ENCODE peak calls at places on chromosomes 13 and 19, in eight cellular contexts. N, F, Y, Q, H, W, I and B are unnamed samples.

GRCh38 chr13:23428183-23428528 is 5.3 kb downstream of the SACS start:
- DNase-seq in F (no peak), N (no peak), Q (no peak), W (no peak), I (no peak), Y (no peak), H (no peak), B (no peak)

GRCh38 chr13:100875392-100876043 is 200.9 kb upstream of the TMTC4 start:
- DNase-seq in W (no peak), I (no peak), F (no peak), H (no peak), N (no peak), Q (no peak), Y (no peak), B (no peak)

GRCh38 chr19:39321832-39322176 is 1.1 kb upstream of the LRFN1 start:
- DNase-seq in Q (no peak), W (no peak), I (no peak), H (no peak), Y (no peak), F (no peak), N (no peak), B (no peak)

GRCh38 chr19:41734585-41734984 is 20.7 kb upstream of the CEACAM6 start:
- DNase-seq in I (no peak), H (no peak), Y (peak; percentile 87), N (no peak), Q (no peak), W (peak; percentile 87), F (no peak), B (peak; percentile 68)

GRCh38 chr19:50415661-50416033 is 3.1 kb upstream of the SPIB start:
- DNase-seq in I (no peak), Q (no peak), F (no peak), Y (peak; percentile 50), H (peak; percentile 85), N (no peak), W (peak; percentile 80), B (peak; percentile 49)

GRCh38 chr19:49860716-49861100 is 6.7 kb downstream of the PNKP start:
- DNase-seq in F (no peak), Y (no peak), I (no peak), Q (no peak), H (no peak), N (peak; percentile 13), W (no peak), B (no peak)

GRCh38 chr19:7554565-7554964 is 19.0 kb downstream of the PNPLA6 start:
- DNase-seq in W (no peak), Q (no peak), I (no peak), Y (no peak), N (no peak), F (no peak), H (no peak), B (no peak)

GRCh38 chr19:49689133-49690072 is at the start of gene ADM5:
- DNase-seq in H (no peak), N (no peak), I (no peak), Y (peak; percentile 51), W (peak; percentile 70), F (no peak), Q (peak; percentile 82), B (peak; percentile 77)

GRCh38 chr13:50080158-50080855 is 65.1 kb downstream of the KCNRG start:
- DNase-seq in F (no peak), Y (no peak), H (peak; percentile 22), Q (peak; percentile 12), I (no peak), N (no peak), W (peak; percentile 30), B (no peak)

DNA sequence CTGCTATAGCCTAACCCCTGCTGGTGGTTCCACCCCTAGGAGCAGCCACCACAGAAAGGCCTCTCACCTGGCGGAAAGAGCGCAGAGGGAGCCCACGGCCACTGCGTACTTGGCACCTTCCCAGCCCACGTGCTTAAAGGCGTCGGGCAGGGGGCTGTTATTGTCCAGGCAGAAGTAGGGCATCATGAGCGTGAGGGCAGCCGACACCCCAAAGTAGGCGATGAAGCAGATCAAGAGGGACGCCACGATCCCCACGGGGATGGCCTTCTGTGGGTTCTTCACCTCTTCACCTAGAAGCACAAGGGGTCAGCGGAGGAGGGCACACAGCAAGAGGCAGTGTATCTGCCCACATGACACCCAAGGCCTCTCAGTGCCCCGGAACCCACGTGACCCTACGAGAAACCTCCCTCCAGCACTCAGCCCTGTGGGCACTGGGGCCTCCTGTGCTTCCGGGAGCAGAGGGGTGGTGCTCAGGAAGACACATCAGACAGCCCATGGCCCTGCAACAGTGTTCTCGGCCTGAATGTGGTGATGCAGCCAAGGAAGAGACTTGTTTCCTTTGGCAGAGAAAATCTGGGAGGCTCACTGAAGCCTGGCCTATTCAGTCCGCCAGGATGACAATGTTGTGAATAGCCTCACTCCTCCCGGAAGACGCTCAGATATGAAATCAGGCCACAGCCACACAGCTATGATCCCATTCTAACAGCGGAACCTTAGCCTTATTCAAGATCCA is 72.1 kb downstream of the SLC7A1 start:
- DNase-seq in N (peak; percentile 47), W (no peak), F (no peak), Q (no peak), Y (no peak), I (no peak), H (no peak), B (no peak)
- H3K27ac ChIP-seq in N (peak overlapping the region; percentile 81), W (no peak overlapping the region), F (no peak overlapping the region), Q (no peak overlapping the region), Y (no peak overlapping the region), I (no peak overlapping the region), H (no peak overlapping the region), B (no peak overlapping the region)

GRCh38 chr13:46389457-46389856 is 2.4 kb upstream of the RUBCNL start:
- DNase-seq in W (no peak), I (no peak), F (no peak), Q (no peak), N (no peak), H (no peak), Y (no peak), B (no peak)
- TF ChIP-seq EP300 in W (no peak), I (no peak), F (no peak), Q (no peak), N (no peak), H (no peak), Y (no peak), B (no peak)

DNA sequence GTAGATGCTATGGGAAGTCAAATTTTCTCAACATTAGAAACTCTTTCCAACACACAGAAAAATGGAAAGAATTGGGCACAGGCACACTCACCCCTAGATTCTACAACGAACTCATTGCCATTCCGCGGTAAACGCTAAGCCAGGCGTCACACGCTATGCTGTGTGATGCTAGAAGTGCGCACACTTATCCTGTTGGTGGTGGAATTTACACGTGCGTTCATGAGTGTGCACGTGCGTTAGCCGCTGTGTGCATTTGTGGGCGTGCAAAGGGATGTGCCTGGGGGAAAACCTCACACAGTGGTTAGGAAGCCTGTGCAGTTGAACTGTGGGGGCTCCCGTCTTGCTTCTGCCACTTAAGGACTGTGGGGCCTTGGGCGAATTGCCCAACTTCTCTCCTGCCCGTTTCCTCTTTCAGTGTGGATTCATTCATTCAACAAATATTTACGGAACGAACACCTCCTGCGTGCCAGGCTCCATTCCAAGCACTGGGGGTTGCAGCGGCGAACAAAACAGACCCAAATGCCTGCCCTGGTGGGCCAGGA is 7.7 kb downstream of the NFILZ start:
- DNase-seq in N (no peak), Y (peak; percentile 66), I (no peak), Q (no peak), H (no peak), W (peak; percentile 22), F (no peak), B (peak; percentile 33)
- H3K4me3 ChIP-seq in N (no peak overlapping the region), Y (no peak overlapping the region), I (no peak overlapping the region), Q (no peak overlapping the region), H (no peak overlapping the region), W (no peak overlapping the region), F (no peak overlapping the region), B (no peak overlapping the region)

GRCh38 chr19:10687518-10688288 is 13.5 kb upstream of the QTRT1 start:
- DNase-seq in I (no peak), W (no peak), N (no peak), F (no peak), Q (peak; percentile 18), H (no peak), Y (no peak), B (no peak)
- H3K27ac ChIP-seq in I (no peak overlapping the region), W (no peak overlapping the region), N (no peak overlapping the region), F (no peak overlapping the region), Q (no peak overlapping the region), H (no peak overlapping the region), Y (no peak overlapping the region), B (no peak overlapping the region)

GRCh38 chr19:36152886-36153525 is 759 bp upstream of the COX7A1 start:
- DNase-seq in H (no peak), N (no peak), W (no peak), F (no peak), Y (no peak), I (no peak), Q (no peak), B (no peak)
- TF ChIP-seq EP300 in H (no peak), N (no peak), W (no peak), F (no peak), Y (no peak), I (no peak), Q (no peak), B (no peak)

GRCh38 chr19:5289060-5289990 is 51.3 kb downstream of the PTPRS start:
- DNase-seq in F (no peak), H (no peak), N (no peak), Y (no peak), Q (peak; percentile 35), W (no peak), I (no peak), B (no peak)
- H3K4me3 ChIP-seq in F (no peak overlapping the region), H (no peak overlapping the region), N (peak overlapping the region; percentile 24), Y (no peak overlapping the region), Q (no peak overlapping the region), W (no peak overlapping the region), I (no peak overlapping the region), B (no peak overlapping the region)

GRCh38 chr13:109740121-109740520 is 46.3 kb downstream of the IRS2 start:
- DNase-seq in F (no peak), Y (no peak), I (no peak), H (no peak), Q (no peak), W (no peak), N (no peak), B (no peak)

GRCh38 chr13:109737046-109737573 is 49.3 kb downstream of the IRS2 start:
- DNase-seq in I (no peak), F (no peak), N (no peak), W (no peak), Y (no peak), Q (no peak), H (no peak), B (no peak)

GRCh38 chr13:109737606-109738005 is 48.8 kb downstream of the IRS2 start:
- DNase-seq in H (no peak), F (no peak), Q (no peak), Y (no peak), I (no peak), W (no peak), N (no peak), B (no peak)

GRCh38 chr13:109740721-109741120 is 45.7 kb downstream of the IRS2 start:
- DNase-seq in N (no peak), F (no peak), H (no peak), Y (no peak), Q (no peak), I (no peak), W (no peak), B (no peak)

GRCh38 chr13:109738298-109738746 is 48.1 kb downstream of the IRS2 start:
- DNase-seq in N (no peak), Q (no peak), Y (no peak), F (no peak), H (no peak), I (no peak), W (no peak), B (no peak)
- H3K27ac ChIP-seq in N (no peak overlapping the region), Q (no peak overlapping the region), Y (no peak overlapping the region), F (no peak overlapping the region), H (no peak overlapping the region), I (no peak overlapping the region), W (no peak overlapping the region), B (no peak overlapping the region)

GRCh38 chr19:15439078-15439799 is 10.5 kb downstream of the WIZ start:
- DNase-seq in N (no peak), W (no peak), F (no peak), H (no peak), Y (no peak), I (no peak), Q (no peak), B (no peak)
- TF ChIP-seq EP300 in N (no peak), W (no peak), F (no peak), H (no peak), Y (no peak), I (no peak), Q (no peak), B (no peak)